ENCODE peak calls at places on chromosome 20, in eight cellular contexts. Y, U, H, P, K, F, E and M are unnamed samples.

GRCh38 chr20:36268501-36269342 is 32.4 kb downstream of the AAR2 start:
- DNase-seq in Y (no peak), U (no peak), H (peak; percentile 25), P (no peak), K (no peak), F (no peak), E (no peak), M (no peak)

GRCh38 chr20:37521091-37521771 is at the start of gene NNAT:
- DNase-seq in Y (no peak), U (no peak), H (no peak), P (no peak), K (no peak), F (no peak), E (no peak), M (peak; percentile 65)

GRCh38 chr20:51687071-51687470 is 81.1 kb downstream of the ATP9A start:
- DNase-seq in Y (no peak), U (no peak), H (no peak), P (no peak), K (peak; percentile 63), F (no peak), E (no peak), M (no peak)

GRCh38 chr20:57579331-57579897 is 18.5 kb downstream of the PCK1 start:
- DNase-seq in Y (no peak), U (no peak), H (no peak), P (no peak), K (no peak), F (no peak), E (no peak), M (no peak)

GRCh38 chr20:60104980-60105379 is 146.8 kb downstream of the CDH26 start:
- DNase-seq in Y (no peak), U (no peak), H (no peak), P (no peak), K (no peak), F (no peak), E (no peak), M (no peak)

GRCh38 chr20:62143976-62144825 is 632 bp downstream of the SS18L1 start:
- DNase-seq in Y (peak; percentile 77), U (peak; percentile 76), H (peak; percentile 76), P (peak; percentile 91), K (peak; percentile 64), F (peak; percentile 79), E (peak; percentile 71), M (no peak)

GRCh38 chr20:3995067-3995748 is 20.1 kb downstream of the RNF24 start:
- DNase-seq in Y (no peak), U (no peak), H (no peak), P (no peak), K (peak; percentile 47), F (no peak), E (no peak), M (no peak)

GRCh38 chr20:50387996-50388332 is 122.2 kb upstream of the PTPN1 start:
- DNase-seq in Y (no peak), U (no peak), H (no peak), P (no peak), K (no peak), F (no peak), E (no peak), M (no peak)

GRCh38 chr20:21571841-21572690 is 58.2 kb upstream of the NKX2-2 start:
- DNase-seq in Y (peak; percentile 23), U (no peak), H (peak; percentile 39), P (no peak), K (no peak), F (no peak), E (peak; percentile 34), M (no peak)

GRCh38 chr20:2840967-2841531 is 504 bp downstream of the VPS16 start:
- DNase-seq in Y (peak; percentile 70), U (peak; percentile 74), H (peak; percentile 45), P (peak; percentile 87), K (peak; percentile 49), F (peak; percentile 82), E (peak; percentile 67), M (no peak)

GRCh38 chr20:51363813-51364212 is 178.7 kb downstream of the NFATC2 start:
- DNase-seq in Y (no peak), U (no peak), H (no peak), P (no peak), K (no peak), F (no peak), E (no peak), M (no peak)

GRCh38 chr20:17640875-17641378 is 41.1 kb downstream of the RRBP1 start:
- DNase-seq in Y (no peak), U (no peak), H (no peak), P (peak; percentile 49), K (no peak), F (no peak), E (no peak), M (no peak)

GRCh38 chr20:15487030-15487429 is 1086.2 kb downstream of the KIF16B start:
- DNase-seq in Y (no peak), U (no peak), H (no peak), P (no peak), K (no peak), F (no peak), E (no peak), M (no peak)

GRCh38 chr20:58651823-58652605 is 931 bp downstream of the STX16 start:
- DNase-seq in Y (peak; percentile 67), U (peak; percentile 79), H (peak; percentile 58), P (peak; percentile 85), K (peak; percentile 79), F (peak; percentile 76), E (peak; percentile 83), M (no peak)

GRCh38 chr20:1801551-1801950 is 93.7 kb upstream of the SIRPA start:
- DNase-seq in Y (no peak), U (no peak), H (no peak), P (no peak), K (no peak), F (no peak), E (no peak), M (no peak)

GRCh38 chr20:32477594-32478512 is 107.3 kb downstream of the NOL4L start:
- DNase-seq in Y (peak; percentile 48), U (no peak), H (no peak), P (peak; percentile 71), K (no peak), F (peak; percentile 40), E (no peak), M (no peak)

GRCh38 chr20:3203315-3204123 is 963 bp downstream of the DDRGK1 start:
- DNase-seq in Y (peak; percentile 41), U (no peak), H (peak; percentile 20), P (no peak), K (peak; percentile 40), F (no peak), E (peak; percentile 58), M (no peak)

GRCh38 chr20:38953630-38954340 is 8.4 kb upstream of the DHX35 start:
- DNase-seq in Y (no peak), U (no peak), H (no peak), P (no peak), K (no peak), F (no peak), E (no peak), M (no peak)

GRCh38 chr20:14235355-14235754 is 102.1 kb downstream of the FLRT3 start:
- DNase-seq in Y (peak; percentile 9), U (no peak), H (no peak), P (no peak), K (peak; percentile 71), F (no peak), E (no peak), M (no peak)

GRCh38 chr20:4961746-4962145 is 39.6 kb downstream of the SLC23A2 start:
- DNase-seq in Y (peak; percentile 40), U (no peak), H (no peak), P (no peak), K (peak; percentile 19), F (no peak), E (no peak), M (no peak)

GRCh38 chr20:31596831-31597482 is 8.1 kb upstream of the ID1 start:
- DNase-seq in Y (peak; percentile 14), U (no peak), H (no peak), P (no peak), K (no peak), F (no peak), E (no peak), M (no peak)

GRCh38 chr20:24918579-24919566 is 30.2 kb upstream of the CST7 start:
- DNase-seq in Y (no peak), U (no peak), H (no peak), P (no peak), K (no peak), F (no peak), E (no peak), M (no peak)
- TF ChIP-seq CTCF in Y (no peak), U (no peak), H (no peak), P (peak; percentile 6), K (no peak), F (no peak), E (no peak), M (no peak)

GRCh38 chr20:54535045-54535444 is 59.7 kb downstream of the DOK5 start:
- DNase-seq in Y (no peak), U (no peak), H (no peak), P (no peak), K (no peak), F (no peak), E (no peak), M (no peak)
- TF ChIP-seq CTCF in Y (no peak), U (no peak), H (no peak), P (no peak), K (no peak), F (no peak), E (no peak), M (no peak)

GRCh38 chr20:56200456-56200855 is 48.1 kb upstream of the MC3R start:
- DNase-seq in Y (no peak), U (no peak), H (no peak), P (no peak), K (no peak), F (no peak), E (no peak), M (no peak)
- TF ChIP-seq CTCF in Y (no peak), U (no peak), H (no peak), P (no peak), K (peak; percentile 42), F (no peak), E (no peak), M (peak; percentile 26)

GRCh38 chr20:44104807-44105517 is 82.0 kb downstream of the JPH2 start:
- DNase-seq in Y (peak; percentile 66), U (no peak), H (peak; percentile 42), P (no peak), K (peak; percentile 72), F (no peak), E (no peak), M (no peak)

GRCh38 chr20:44110816-44111568 is 76.0 kb downstream of the JPH2 start:
- DNase-seq in Y (no peak), U (no peak), H (no peak), P (no peak), K (no peak), F (no peak), E (no peak), M (no peak)

GRCh38 chr20:44109951-44110361 is 77.0 kb downstream of the JPH2 start:
- DNase-seq in Y (no peak), U (no peak), H (no peak), P (no peak), K (no peak), F (no peak), E (no peak), M (no peak)

GRCh38 chr20:44102582-44102981 is 84.4 kb downstream of the JPH2 start:
- DNase-seq in Y (no peak), U (no peak), H (no peak), P (no peak), K (no peak), F (no peak), E (no peak), M (no peak)

DNA sequence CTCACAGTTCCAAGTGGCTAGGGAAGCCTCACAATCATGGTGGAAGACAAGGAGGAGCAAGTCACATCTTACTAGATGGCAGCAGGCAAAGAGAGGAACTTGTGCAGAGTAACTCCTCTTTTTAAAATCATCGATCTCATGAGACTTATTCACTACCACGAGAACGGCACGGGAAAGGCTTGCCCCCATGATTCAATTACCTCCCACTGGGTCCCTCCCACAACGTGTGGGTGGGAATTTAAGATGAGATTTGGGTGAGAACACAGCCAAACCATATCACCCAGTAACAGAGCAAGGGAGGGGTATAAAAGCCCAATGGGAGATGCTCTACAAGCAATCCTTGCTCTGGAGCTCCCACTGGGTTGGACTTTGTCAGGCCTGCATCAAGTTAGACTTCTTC is 80.4 kb downstream of the JPH2 start:
- DNase-seq in Y (no peak), U (no peak), H (no peak), P (no peak), K (no peak), F (no peak), E (no peak), M (no peak)
- TF ChIP-seq CTCF in Y (no peak), U (no peak), H (no peak), P (no peak), K (no peak), F (no peak), E (no peak), M (no peak)